ENCODE peak calls at places on chromosome 14, in four cellular contexts. X, N, O and V are unnamed samples.

GRCh38 chr14:22854963-22855724 is 16.4 kb upstream of the LRP10 start:
- DNase-seq in X (no peak), N (peak), O (no peak), V (no peak)

GRCh38 chr14:67358914-67359313 is 690 bp downstream of the ATP6V1D start:
- DNase-seq in X (peak), N (no peak), O (no peak), V (no peak)

GRCh38 chr14:52081964-52082363 is 13.1 kb upstream of the NID2 start:
- DNase-seq in X (no peak), N (no peak), O (no peak), V (no peak)

GRCh38 chr14:93231129-93231979 is 24.3 kb downstream of the UBR7 start:
- DNase-seq in X (peak), N (no peak), O (no peak), V (peak)

GRCh38 chr14:71372411-71372838 is 465.2 kb downstream of the PCNX1 start:
- DNase-seq in X (no peak), N (peak), O (no peak), V (no peak)

GRCh38 chr14:26775765-26776577 is 178.1 kb upstream of the NOVA1 start:
- DNase-seq in X (no peak), N (no peak), O (no peak), V (no peak)

GRCh38 chr14:55354500-55354899 is 57.1 kb downstream of the ATG14 start:
- DNase-seq in X (peak), N (peak), O (no peak), V (peak)

GRCh38 chr14:34013714-34014055 is 62.8 kb upstream of the EGLN3 start:
- DNase-seq in X (no peak), N (no peak), O (no peak), V (no peak)

GRCh38 chr14:66359500-66359899 is 126.7 kb upstream of the CCDC196 start:
- DNase-seq in X (peak), N (peak), O (peak), V (peak)

GRCh38 chr14:32230181-32230580 is 27.1 kb upstream of the RNU6-8 start:
- DNase-seq in X (peak), N (no peak), O (no peak), V (no peak)

GRCh38 chr14:81625343-81625742 is 91.7 kb upstream of the SEL1L start:
- DNase-seq in X (peak), N (peak), O (no peak), V (peak)

GRCh38 chr14:51236314-51236713 is 3.7 kb upstream of the TMX1 start:
- DNase-seq in X (no peak), N (no peak), O (no peak), V (no peak)

GRCh38 chr14:32370720-32371119 is 41.6 kb downstream of the AKAP6 start:
- DNase-seq in X (peak), N (no peak), O (no peak), V (no peak)

GRCh38 chr14:56087824-56088571 is 30.2 kb upstream of the PELI2 start:
- DNase-seq in X (no peak), N (no peak), O (no peak), V (no peak)

GRCh38 chr14:69043598-69044267 is 64.6 kb upstream of the ACTN1 start:
- DNase-seq in X (no peak), N (no peak), O (no peak), V (no peak)

GRCh38 chr14:21494902-21495762 is 16.0 kb downstream of the METTL3 start:
- DNase-seq in X (no peak), N (no peak), O (no peak), V (no peak)

GRCh38 chr14:64149921-64150320 is 144.2 kb downstream of the ESR2 start:
- DNase-seq in X (no peak), N (no peak), O (no peak), V (no peak)

DNA sequence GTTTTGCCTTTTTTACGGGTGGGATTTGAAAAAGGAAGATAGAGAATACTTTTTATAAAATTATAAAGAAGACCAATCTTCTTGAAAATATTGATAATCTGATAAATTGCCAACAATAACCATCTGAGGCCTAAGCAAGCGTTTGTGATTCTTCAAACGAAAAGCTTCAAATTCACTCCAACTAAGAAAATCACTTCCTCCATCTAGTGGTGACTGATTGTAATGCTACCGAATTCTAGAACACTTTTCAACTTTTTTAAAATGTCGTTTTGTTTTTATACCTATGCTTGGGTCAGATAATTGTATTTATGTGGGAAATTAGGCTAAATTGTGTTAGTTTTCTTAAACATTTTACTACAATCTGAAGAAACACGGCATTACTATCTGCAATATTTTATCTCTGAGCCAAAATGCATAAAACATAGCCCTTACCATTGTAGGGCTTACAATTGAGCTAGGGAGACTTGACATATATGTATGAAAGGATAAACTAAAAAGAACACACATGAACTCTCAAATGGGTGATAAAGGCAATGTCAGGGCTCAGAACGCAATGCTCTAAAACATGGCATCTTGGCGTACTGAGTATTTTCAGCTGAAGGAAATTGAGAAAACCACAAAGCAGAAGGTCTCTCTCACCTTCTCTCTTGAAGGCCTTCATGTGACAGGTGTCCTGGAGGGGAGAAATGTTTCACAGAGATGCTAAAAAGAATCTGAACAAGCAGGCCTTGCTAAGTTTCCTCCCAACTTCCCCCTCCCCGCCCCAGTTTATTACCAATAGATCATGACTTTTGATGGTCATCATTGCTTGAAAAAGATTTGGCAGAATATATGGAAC is 36.8 kb upstream of the G2E3 start:
- DNase-seq in X (peak), N (peak), O (peak), V (peak)
- TF ChIP-seq PBX3 in X (no peak), N (no peak), O (no peak), V (no peak)

GRCh38 chr14:23899788-23900187 is 53.8 kb upstream of the DHRS4 start:
- DNase-seq in X (no peak), N (no peak), O (no peak), V (no peak)

GRCh38 chr14:23894687-23895419 is 58.7 kb upstream of the DHRS4 start:
- DNase-seq in X (no peak), N (no peak), O (no peak), V (no peak)

DNA sequence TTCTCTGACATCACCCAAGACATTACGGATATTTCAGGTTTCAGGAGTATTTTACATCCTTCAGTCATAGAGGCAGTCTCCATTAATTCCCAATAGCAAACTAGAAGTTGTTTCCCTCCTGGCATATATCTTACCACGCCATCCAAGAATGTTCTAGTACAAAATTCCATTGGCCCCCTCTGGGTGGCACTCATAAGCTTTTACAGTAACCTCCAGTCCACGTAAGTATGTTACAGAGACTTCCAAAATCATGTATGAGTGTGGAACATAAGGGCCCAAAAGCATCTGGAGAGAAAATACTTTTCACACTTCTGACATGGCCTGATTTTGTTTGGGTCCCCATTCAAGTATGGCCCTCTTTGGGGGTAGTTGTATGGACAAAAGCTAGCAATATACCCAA is 58.1 kb upstream of the DHRS4 start:
- DNase-seq in X (no peak), N (peak), O (no peak), V (peak)
- TF ChIP-seq PBX3 in X (no peak), N (no peak), O (no peak), V (no peak)

DNA sequence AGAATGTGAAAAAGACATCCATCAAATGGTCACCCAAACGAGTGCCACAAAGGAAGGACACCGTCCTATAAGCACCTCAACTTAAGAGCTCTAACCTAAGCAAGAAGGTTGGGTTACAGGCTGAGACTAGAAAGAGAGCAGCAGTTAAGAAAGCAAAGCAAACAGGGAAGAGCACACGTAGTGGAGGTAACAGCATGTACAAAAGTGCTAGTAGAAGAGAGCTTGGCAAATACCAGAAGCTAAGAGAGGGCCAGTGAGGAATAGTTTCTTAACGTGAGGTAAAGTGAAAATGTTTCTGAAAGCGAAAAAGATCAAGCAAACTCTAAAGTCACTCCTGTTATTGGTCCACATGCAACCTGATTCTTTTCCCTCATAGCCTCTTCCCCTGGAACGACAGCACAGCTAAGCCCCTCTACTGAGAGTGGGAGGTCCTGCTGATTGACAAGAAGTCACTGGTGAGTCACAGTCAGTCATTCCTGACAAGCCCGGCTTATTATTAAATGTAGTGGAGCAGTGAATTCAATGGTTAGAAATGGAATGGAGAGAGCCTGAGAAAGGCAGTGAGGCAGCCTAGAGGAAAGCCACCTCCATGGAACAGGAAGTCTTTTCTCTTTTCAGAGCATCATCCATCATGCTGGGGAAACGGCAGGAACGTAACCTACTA is 204.4 kb downstream of the SLC25A21 start:
- DNase-seq in X (no peak), N (no peak), O (no peak), V (no peak)
- TF ChIP-seq PBX3 in X (no peak), N (no peak), O (no peak), V (no peak)

GRCh38 chr14:36295642-36296627 is 24.5 kb downstream of the MBIP start:
- DNase-seq in X (no peak), N (no peak), O (no peak), V (no peak)
- TF ChIP-seq PBX3 in X (no peak), N (no peak), O (no peak), V (no peak)

GRCh38 chr14:54114941-54115340 is 158.3 kb upstream of the BMP4 start:
- DNase-seq in X (no peak), N (no peak), O (no peak), V (no peak)
- TF ChIP-seq PBX3 in X (no peak), N (no peak), O (no peak), V (no peak)